ENCODE peak calls at places on chromosomes 13 and 19, in five cellular contexts. E is lower leg skin, S is astrocyte of the spinal cord, Q is foreskin fibroblast, X is heart left ventricle. J is an unnamed sample.

GRCh38 chr13:24670927-24671326 is 9.3 kb upstream of the ATP12A start:
- DNase-seq in E (no peak), S (no peak), Q (peak), X (no peak), J (no peak)

GRCh38 chr13:51614350-51614786 is 30.1 kb downstream of the WDFY2 start:
- DNase-seq in E (no peak), S (no peak), Q (peak), X (peak), J (no peak)

GRCh38 chr13:38628554-38628953 is 58.3 kb upstream of the FREM2 start:
- DNase-seq in E (no peak), S (no peak), Q (no peak), X (no peak), J (no peak)

GRCh38 chr19:46861691-46862503 is 1.1 kb downstream of the ARHGAP35 start:
- DNase-seq in E (peak), S (peak), Q (peak), X (peak), J (no peak)

GRCh38 chr19:47428177-47428894 is 9.0 kb upstream of the MEIS3 start:
- DNase-seq in E (peak), S (peak), Q (peak), X (peak), J (no peak)

GRCh38 chr13:113405481-113406300 is 41.8 kb upstream of the GRTP1 start:
- DNase-seq in E (peak), S (no peak), Q (no peak), X (peak), J (peak)

GRCh38 chr13:31605076-31605858 is 134.1 kb upstream of the RXFP2 start:
- DNase-seq in E (no peak), S (no peak), Q (no peak), X (no peak), J (no peak)

GRCh38 chr19:29671393-29672076 is 6.3 kb downstream of the PLEKHF1 start:
- DNase-seq in E (peak), S (peak), Q (peak), X (no peak), J (no peak)

GRCh38 chr19:5985098-5985783 is 7.3 kb upstream of the RANBP3 start:
- DNase-seq in E (no peak), S (peak), Q (peak), X (no peak), J (no peak)

GRCh38 chr13:89897681-89898080 is 1449.8 kb upstream of the MIR17HG start:
- DNase-seq in E (no peak), S (no peak), Q (no peak), X (no peak), J (no peak)

DNA sequence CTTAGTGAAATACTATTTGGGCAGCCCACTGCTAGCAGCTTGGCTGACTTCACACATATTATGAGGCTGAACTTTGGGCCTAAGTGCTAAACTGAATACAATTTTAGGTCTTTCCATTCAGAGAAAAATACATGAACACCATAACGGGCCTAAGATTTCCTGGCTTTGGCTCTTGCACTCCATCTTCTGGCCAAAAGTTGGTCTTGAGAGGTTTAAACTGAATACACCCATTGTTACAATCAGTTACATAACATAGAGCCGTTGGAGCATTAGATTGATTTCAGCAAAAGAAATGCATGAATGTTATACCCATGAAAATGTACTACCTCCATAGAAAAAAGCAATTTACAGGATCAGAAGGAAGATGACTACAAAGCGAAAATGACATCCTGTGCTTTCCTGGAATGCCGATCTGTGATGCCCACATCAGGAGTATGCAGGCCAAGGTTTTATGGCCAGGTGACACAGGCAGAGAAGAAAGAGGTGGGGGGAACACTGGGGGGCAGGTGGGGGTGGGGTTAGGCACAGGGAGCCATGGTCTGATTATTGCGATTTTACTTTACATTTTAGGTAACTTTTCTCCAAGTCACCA is 11.1 kb upstream of the SHISA2 start:
- DNase-seq in E (no peak), S (peak), Q (peak), X (peak), J (no peak)
- TF ChIP-seq CTCF in E (no peak), S (peak), Q (peak), X (peak), J (peak)

GRCh38 chr19:52734893-52735661 is at the start of gene ZNF611:
- DNase-seq in E (peak), S (peak), Q (peak), X (peak), J (peak)
- TF ChIP-seq CTCF in E (peak), S (peak), Q (peak), X (peak), J (peak)

DNA sequence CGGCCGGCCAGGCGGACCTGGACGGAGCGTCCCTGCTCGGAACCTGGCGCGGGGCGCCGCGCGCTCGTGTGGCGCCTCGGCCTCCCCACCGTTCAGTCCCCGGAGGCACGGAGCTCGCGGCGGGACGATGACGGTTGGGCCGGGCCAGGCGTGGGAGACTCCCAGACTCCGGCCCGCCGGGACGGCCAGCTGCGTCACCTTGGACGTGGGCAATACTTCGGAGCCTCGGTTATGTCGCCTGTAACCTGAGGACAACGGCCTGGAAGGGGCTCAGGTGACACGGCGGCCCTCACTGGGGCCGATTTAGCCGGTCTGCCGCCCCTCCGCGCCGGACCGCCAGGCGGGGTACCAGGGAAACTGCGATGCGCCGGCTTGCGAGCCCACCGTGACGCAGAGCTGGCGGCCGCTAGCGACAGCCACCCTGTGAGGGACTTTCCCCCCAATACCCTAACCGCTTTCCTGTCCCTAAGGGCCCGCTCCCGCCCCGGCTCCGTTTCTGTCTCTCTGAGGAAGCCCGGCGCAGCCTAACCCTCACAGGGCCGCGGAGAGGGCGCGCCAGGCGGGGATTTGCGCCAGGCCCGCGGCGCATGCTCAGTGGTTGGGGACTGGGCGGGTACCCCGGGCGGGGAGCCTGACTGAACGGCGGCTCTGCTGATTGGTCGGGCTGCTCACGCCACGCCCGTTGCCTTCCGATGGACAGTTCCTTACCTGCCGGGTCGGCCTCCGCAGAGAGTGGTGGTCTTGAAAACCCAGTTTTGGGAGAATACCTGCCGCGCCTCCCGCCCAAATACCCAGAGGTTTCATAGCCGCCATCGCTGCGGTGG is 109.5 kb upstream of the DOCK9 start:
- DNase-seq in E (peak), S (peak), Q (peak), X (peak), J (peak)
- TF ChIP-seq CTCF in E (no peak), S (peak), Q (peak), X (no peak), J (peak)

GRCh38 chr19:18867199-18867598 is 28.8 kb downstream of the CERS1 start:
- DNase-seq in E (no peak), S (no peak), Q (no peak), X (no peak), J (peak)

GRCh38 chr19:18865106-18865972 is 30.6 kb downstream of the CERS1 start:
- DNase-seq in E (no peak), S (no peak), Q (no peak), X (no peak), J (no peak)

GRCh38 chr19:18867751-18868150 is 28.2 kb downstream of the CERS1 start:
- DNase-seq in E (no peak), S (no peak), Q (no peak), X (no peak), J (no peak)

GRCh38 chr19:18865973-18866799 is 29.8 kb downstream of the CERS1 start:
- DNase-seq in E (no peak), S (peak), Q (peak), X (peak), J (peak)

DNA sequence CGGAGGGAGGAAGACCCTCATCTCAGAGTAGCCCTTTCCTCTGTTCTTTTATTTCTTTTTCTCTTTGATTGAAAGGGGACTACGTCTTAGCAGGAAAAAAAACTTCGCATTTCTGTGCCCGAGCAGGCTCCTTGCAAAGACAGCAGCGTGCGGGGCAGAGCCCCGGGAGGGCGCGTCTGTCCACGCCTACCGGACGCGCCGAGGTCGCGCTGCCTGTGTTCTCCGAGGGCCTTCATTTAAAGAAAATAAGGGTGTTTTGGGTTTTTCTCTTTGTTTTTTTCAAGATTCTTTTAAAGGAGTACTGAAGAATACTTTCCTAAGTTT is 29.2 kb downstream of the CERS1 start:
- DNase-seq in E (no peak), S (no peak), Q (no peak), X (no peak), J (no peak)
- TF ChIP-seq CTCF in E (no peak), S (no peak), Q (no peak), X (no peak), J (peak)

DNA sequence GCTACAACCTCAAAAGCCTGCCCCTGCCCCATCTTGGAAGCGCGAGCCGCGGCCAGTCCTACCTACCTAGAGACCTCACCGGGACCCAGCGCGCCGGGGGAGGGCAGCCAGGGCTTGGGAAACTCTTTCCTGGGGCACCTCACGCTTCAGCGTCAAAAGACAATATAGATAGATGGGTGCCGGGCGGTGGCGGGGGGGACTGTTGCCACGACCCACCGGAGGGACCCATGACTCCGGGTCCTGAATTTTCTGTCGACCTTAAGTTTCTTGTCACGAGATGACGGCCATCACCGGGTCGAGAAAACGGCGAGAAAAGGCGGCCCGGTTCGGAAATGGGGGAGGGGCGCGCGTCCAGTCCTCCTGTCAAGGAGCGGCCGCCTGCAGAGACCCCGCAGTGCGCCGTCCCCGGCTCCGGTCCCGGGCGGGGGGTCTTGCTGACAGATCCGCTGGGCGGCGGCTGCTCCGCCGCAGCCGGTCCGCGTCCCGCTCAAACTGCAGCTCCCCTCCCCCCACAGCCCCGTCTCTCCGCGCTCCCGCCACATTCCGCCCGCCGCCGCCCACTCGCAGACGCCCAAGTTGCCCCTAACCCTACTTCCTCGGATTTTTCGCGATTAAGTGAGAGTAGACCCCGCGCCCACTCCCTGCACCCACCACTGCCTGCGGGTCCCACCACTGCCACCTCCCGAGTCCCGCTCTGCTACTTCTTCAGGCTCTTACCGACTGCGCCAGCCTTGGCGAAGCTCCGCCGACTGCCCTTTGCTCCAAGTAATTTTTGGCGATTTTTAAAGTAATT is 66.1 kb downstream of the KCNRG start:
- DNase-seq in E (peak), S (peak), Q (no peak), X (peak), J (peak)
- TF ChIP-seq CTCF in E (no peak), S (peak), Q (no peak), X (no peak), J (peak)

DNA sequence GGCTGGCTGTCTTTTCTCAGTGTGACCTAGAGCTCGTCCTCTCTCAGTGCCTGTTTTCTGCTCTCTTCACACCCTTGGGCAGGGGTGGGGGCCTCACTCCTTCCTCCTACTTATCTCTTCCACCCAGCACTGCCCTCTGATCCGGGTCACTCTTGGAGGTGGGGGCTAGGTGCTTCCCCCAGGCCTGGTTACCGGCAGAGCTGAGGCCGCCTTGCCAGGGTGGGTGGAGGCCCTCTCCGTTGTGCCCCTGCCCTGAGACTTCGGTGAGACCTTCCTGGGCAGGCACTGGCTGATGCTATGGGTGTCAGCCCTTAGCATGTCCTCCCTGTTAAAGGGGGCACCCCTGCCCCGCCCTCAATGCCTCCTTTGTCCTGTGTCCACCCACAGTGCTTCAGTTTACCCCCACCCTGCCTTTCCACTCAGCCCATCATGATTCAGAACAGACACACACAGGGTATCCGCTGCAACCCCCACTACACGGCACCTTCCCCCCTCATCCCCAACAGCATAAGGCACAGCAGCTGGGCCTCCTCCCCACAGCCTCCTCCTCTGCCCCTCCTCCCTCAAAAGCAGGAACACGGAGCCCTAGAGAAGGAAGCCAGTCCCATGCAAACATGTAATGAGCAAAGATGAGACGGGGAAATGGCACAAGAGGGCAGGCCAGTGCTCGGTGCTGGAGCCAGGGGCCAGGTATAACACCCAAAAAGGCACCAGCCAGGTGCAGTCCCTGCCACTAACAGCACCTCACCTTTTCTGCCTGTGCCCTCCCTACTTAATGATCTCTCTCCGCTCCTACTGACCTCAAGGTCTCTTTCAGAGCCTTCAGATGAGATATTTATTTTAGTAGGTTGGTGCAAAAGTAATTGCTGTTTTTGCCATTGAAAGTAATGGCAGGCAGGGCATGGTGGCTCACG is 9.8 kb downstream of the ZGLP1 start:
- DNase-seq in E (no peak), S (no peak), Q (no peak), X (no peak), J (no peak)
- TF ChIP-seq CTCF in E (no peak), S (no peak), Q (no peak), X (no peak), J (no peak)

DNA sequence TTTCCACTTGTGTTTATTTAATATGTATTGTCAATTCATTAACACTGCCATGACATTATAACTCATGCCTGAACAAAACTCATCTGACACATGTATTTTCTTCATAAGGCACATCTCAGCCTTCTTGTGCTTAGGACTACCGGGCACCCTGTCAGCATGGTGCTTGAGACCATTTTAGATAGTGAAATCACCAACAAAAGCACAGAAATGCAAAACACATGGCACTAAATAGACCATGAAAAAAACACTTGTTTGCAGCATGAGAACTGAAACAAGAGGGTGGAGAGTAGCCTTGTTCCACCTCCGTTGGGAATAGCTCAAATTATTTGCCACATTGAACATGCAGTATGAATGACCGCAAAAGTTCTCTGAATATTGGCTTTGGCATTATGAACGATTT is 328.0 kb downstream of the HS6ST3 start:
- DNase-seq in E (no peak), S (no peak), Q (no peak), X (no peak), J (no peak)
- TF ChIP-seq CTCF in E (no peak), S (no peak), Q (no peak), X (no peak), J (no peak)

GRCh38 chr19:7333198-7334118 is 15.3 kb upstream of the ARHGEF18 start:
- DNase-seq in E (no peak), S (no peak), Q (no peak), X (peak), J (no peak)

GRCh38 chr19:7331446-7331845 is 17.3 kb upstream of the ARHGEF18 start:
- DNase-seq in E (no peak), S (no peak), Q (no peak), X (no peak), J (no peak)

GRCh38 chr19:7327802-7328201 is 20.9 kb upstream of the ARHGEF18 start:
- DNase-seq in E (no peak), S (no peak), Q (no peak), X (no peak), J (no peak)

GRCh38 chr19:7326105-7326877 is 22.4 kb upstream of the ARHGEF18 start:
- DNase-seq in E (no peak), S (peak), Q (peak), X (no peak), J (peak)

DNA sequence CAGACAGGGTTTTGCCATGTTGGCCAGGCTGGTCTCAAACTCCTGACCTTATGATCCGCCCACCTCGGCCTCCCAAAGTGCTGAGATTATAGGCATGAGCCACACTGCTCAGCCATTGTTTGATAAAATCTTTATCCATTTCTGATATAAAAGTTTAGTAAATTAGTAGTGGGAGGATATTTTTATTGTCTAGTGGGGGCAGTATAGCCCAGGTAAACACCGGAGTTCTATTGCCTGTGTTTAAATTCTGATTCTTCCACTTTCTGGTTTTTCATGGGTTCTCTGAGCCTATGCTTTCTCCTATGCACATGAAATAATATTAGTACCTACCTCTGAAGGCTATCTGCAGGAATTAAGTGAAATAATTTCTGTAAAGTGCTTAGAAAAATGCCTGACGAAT is 20.1 kb upstream of the ARHGEF18 start:
- DNase-seq in E (no peak), S (no peak), Q (no peak), X (no peak), J (peak)
- TF ChIP-seq CTCF in E (no peak), S (no peak), Q (no peak), X (no peak), J (no peak)

GRCh38 chr19:16446108-16447014 is 25.4 kb downstream of the EPS15L1 start:
- DNase-seq in E (no peak), S (peak), Q (no peak), X (no peak), J (no peak)

GRCh38 chr19:16445238-16446107 is 26.3 kb downstream of the EPS15L1 start:
- DNase-seq in E (no peak), S (peak), Q (peak), X (no peak), J (no peak)

GRCh38 chr19:16442386-16443276 is 29.1 kb downstream of the EPS15L1 start:
- DNase-seq in E (no peak), S (no peak), Q (no peak), X (peak), J (no peak)

GRCh38 chr19:16444273-16444597 is 27.5 kb downstream of the EPS15L1 start:
- DNase-seq in E (no peak), S (no peak), Q (no peak), X (no peak), J (no peak)

GRCh38 chr19:16441661-16442071 is 30.1 kb downstream of the EPS15L1 start:
- DNase-seq in E (no peak), S (no peak), Q (no peak), X (no peak), J (no peak)
- TF ChIP-seq CTCF in E (no peak), S (peak), Q (peak), X (no peak), J (peak)

GRCh38 chr13:26699197-26699490 is 61.4 kb downstream of the GPR12 start:
- DNase-seq in E (no peak), S (no peak), Q (no peak), X (no peak), J (no peak)
- TF ChIP-seq CTCF in E (no peak), S (no peak), Q (no peak), X (no peak), J (no peak)

J was measured in chondrocyte.